ENCODE peak calls at places on chromosomes 11 and 22, in eight cellular contexts. T is nephron progenitor cell; P is stimulated activated CD8-positive, alpha-beta memory T cell treated with anti-CD3 and anti-CD28 coated beads, Interleukin-4, amount 100 ng/mL, for 24 hours; C is dorsolateral prefrontal cortex; S is stimulated activated CD4-positive, alpha-beta T cell treated with anti-CD3 and anti-CD28 coated beads, Interleukin-2, amount 100 ng/mL, for 4 hours; N is thoracic aorta; J is SK-N-SH; U is LoVo. I is an unnamed sample.
A peak's percentile ranks its signal among the peaks of the same experiment; 100 is the strongest.

GRCh38 chr11:14972581-14973490 is 685 bp upstream of the CALCA start:
- DNase-seq in T (peak; percentile 14), P (no peak), C (no peak), S (no peak), N (no peak), J (peak; percentile 37), U (no peak), I (peak; percentile 44)

GRCh38 chr11:120060512-120060911 is 77.4 kb downstream of the TRIM29 start:
- DNase-seq in T (no peak), P (no peak), C (no peak), S (no peak), N (no peak), J (no peak), U (no peak), I (no peak)

GRCh38 chr22:49300241-49300640 is 527.4 kb downstream of the BRD1 start:
- DNase-seq in T (no peak), P (no peak), C (peak; percentile 6), S (no peak), N (no peak), J (no peak), U (no peak), I (peak; percentile 19)

GRCh38 chr22:30128511-30128910 is 48.2 kb downstream of the HORMAD2 start:
- DNase-seq in T (no peak), P (no peak), C (no peak), S (no peak), N (no peak), J (no peak), U (no peak), I (no peak)

GRCh38 chr22:37281646-37282384 is 493 bp upstream of the CYTH4 start:
- DNase-seq in T (no peak), P (no peak), C (no peak), S (no peak), N (no peak), J (no peak), U (no peak), I (no peak)

GRCh38 chr11:127226376-127226775 is 225.8 kb upstream of the KIRREL3 start:
- DNase-seq in T (no peak), P (no peak), C (no peak), S (no peak), N (no peak), J (no peak), U (no peak), I (no peak)

GRCh38 chr11:10022764-10023163 is 271.3 kb downstream of the SBF2 start:
- DNase-seq in T (no peak), P (no peak), C (no peak), S (no peak), N (no peak), J (no peak), U (no peak), I (no peak)

GRCh38 chr11:118180300-118180703 is 3.9 kb upstream of the SCN2B start:
- DNase-seq in T (peak; percentile 54), P (no peak), C (peak; percentile 95), S (no peak), N (no peak), J (peak; percentile 78), U (no peak), I (peak; percentile 81)

GRCh38 chr11:118304227-118304808 is at the start of gene CD3E:
- DNase-seq in T (no peak), P (no peak), C (no peak), S (peak; percentile 49), N (no peak), J (no peak), U (no peak), I (no peak)

GRCh38 chr22:23696326-23696851 is 5.6 kb downstream of the RGL4 start:
- DNase-seq in T (no peak), P (peak; percentile 62), C (no peak), S (peak; percentile 56), N (no peak), J (no peak), U (no peak), I (no peak)

GRCh38 chr11:63488789-63489188 is 2.2 kb downstream of the PLAAT5 start:
- DNase-seq in T (no peak), P (no peak), C (no peak), S (no peak), N (no peak), J (no peak), U (no peak), I (no peak)

GRCh38 chr11:106466441-106467190 is 389.2 kb downstream of the AASDHPPT start:
- DNase-seq in T (no peak), P (no peak), C (no peak), S (no peak), N (no peak), J (no peak), U (peak; percentile 43), I (no peak)